ENCODE peak calls at places on chromosome 3, in six cellular contexts. I, X, F, U, J and N are unnamed samples.

GRCh38 chr3:148796799-148797198 is 30.8 kb upstream of the CPB1 start:
- DNase-seq in J (no peak), I (no peak), U (no peak), X (no peak), F (no peak), N (peak)

GRCh38 chr3:171784937-171785336 is 25.3 kb downstream of the PLD1 start:
- DNase-seq in X (no peak), U (no peak), J (no peak), I (no peak), F (no peak), N (no peak)

GRCh38 chr3:126567696-126568438 is 9.1 kb upstream of the C3orf22 start:
- DNase-seq in I (no peak), X (no peak), F (no peak), U (no peak), J (no peak), N (no peak)

GRCh38 chr3:76470285-76470684 is 569.6 kb upstream of the ROBO2 start:
- DNase-seq in U (no peak), X (peak), I (no peak), J (no peak), F (no peak), N (no peak)

GRCh38 chr3:45611619-45612018 is 17.1 kb downstream of the LIMD1 start:
- DNase-seq in J (no peak), F (no peak), U (no peak), X (no peak), I (no peak), N (no peak)

GRCh38 chr3:9553021-9553948 is at the start of gene LHFPL4:
- DNase-seq in J (no peak), I (no peak), U (no peak), X (no peak), F (no peak), N (peak)

GRCh38 chr3:136783708-136784191 is 31.6 kb upstream of the STAG1 start:
- DNase-seq in U (no peak), J (no peak), F (no peak), I (no peak), X (peak), N (no peak)

GRCh38 chr3:170869645-170870593 is at the start of gene RPL22L1:
- DNase-seq in U (peak), J (peak), F (peak), I (peak), X (peak), N (no peak)

GRCh38 chr3:60013241-60013640 is 963.4 kb upstream of the CFAP20DC start:
- DNase-seq in U (no peak), X (no peak), J (no peak), F (no peak), I (no peak), N (no peak)

GRCh38 chr3:74537857-74538256 is 76.6 kb downstream of the CNTN3 start:
- DNase-seq in F (no peak), I (no peak), U (no peak), X (no peak), J (no peak), N (no peak)